ENCODE peak calls at places on chromosome 12, in four cellular contexts. One of them, this sample, is unnamed.

GRCh38 chr12:67649165-67650126 is 901 bp downstream of the DYRK2 start:
- DNase-seq in BE2C: peak
- DNase-seq in midbrain: no peak
- DNase-seq in kidney tubule cell: no peak
- DNase-seq in this sample: peak

GRCh38 chr12:79932393-79932792 is 2.5 kb downstream of the PPP1R12A start:
- DNase-seq in BE2C: no peak
- DNase-seq in kidney tubule cell: no peak
- DNase-seq in midbrain: no peak
- DNase-seq in this sample: no peak

GRCh38 chr12:79255326-79255725 is 390.8 kb downstream of the SYT1 start:
- DNase-seq in BE2C: no peak
- DNase-seq in kidney tubule cell: no peak
- DNase-seq in midbrain: no peak
- DNase-seq in this sample: no peak

GRCh38 chr12:32502693-32503510 is 103.5 kb downstream of the FGD4 start:
- DNase-seq in BE2C: no peak
- DNase-seq in midbrain: peak
- DNase-seq in kidney tubule cell: no peak
- DNase-seq in this sample: peak

GRCh38 chr12:109715310-109716091 is 1.9 kb downstream of the FAM222A start:
- DNase-seq in kidney tubule cell: no peak
- DNase-seq in BE2C: peak
- DNase-seq in midbrain: peak
- DNase-seq in this sample: peak

GRCh38 chr12:76633415-76633814 is 73.8 kb upstream of the OSBPL8 start:
- DNase-seq in BE2C: no peak
- DNase-seq in kidney tubule cell: no peak
- DNase-seq in midbrain: no peak
- DNase-seq in this sample: no peak

GRCh38 chr12:26471560-26471959 is 276.2 kb downstream of the SSPN start:
- DNase-seq in kidney tubule cell: no peak
- DNase-seq in BE2C: no peak
- DNase-seq in midbrain: peak
- DNase-seq in this sample: peak

GRCh38 chr12:108814462-108815211 is 42.7 kb downstream of the SSH1 start:
- DNase-seq in BE2C: no peak
- DNase-seq in kidney tubule cell: no peak
- DNase-seq in midbrain: no peak
- DNase-seq in this sample: no peak

GRCh38 chr12:62537544-62537943 is 70.9 kb downstream of the MON2 start:
- DNase-seq in BE2C: no peak
- DNase-seq in midbrain: no peak
- DNase-seq in kidney tubule cell: peak
- DNase-seq in this sample: no peak

GRCh38 chr12:27896419-27896990 is 76.0 kb downstream of the PTHLH start:
- DNase-seq in BE2C: no peak
- DNase-seq in kidney tubule cell: no peak
- DNase-seq in midbrain: no peak
- DNase-seq in this sample: no peak

GRCh38 chr12:77893918-77894317 is 63.2 kb downstream of the NAV3 start:
- DNase-seq in midbrain: no peak
- DNase-seq in BE2C: no peak
- DNase-seq in kidney tubule cell: peak
- DNase-seq in this sample: peak

GRCh38 chr12:10540776-10541205 is 35.1 kb downstream of the EIF2S3B start:
- DNase-seq in midbrain: no peak
- DNase-seq in kidney tubule cell: peak
- DNase-seq in BE2C: no peak
- DNase-seq in this sample: no peak

GRCh38 chr12:2836004-2836403 is 1.2 kb upstream of the NRIP2 start:
- DNase-seq in BE2C: no peak
- DNase-seq in kidney tubule cell: no peak
- DNase-seq in midbrain: no peak
- DNase-seq in this sample: no peak

GRCh38 chr12:52648012-52648550 is 3.9 kb downstream of the KRT2 start:
- DNase-seq in midbrain: no peak
- DNase-seq in kidney tubule cell: no peak
- DNase-seq in BE2C: no peak
- DNase-seq in this sample: no peak

GRCh38 chr12:54657048-54657696 is 9.0 kb upstream of the DCD start:
- DNase-seq in midbrain: no peak
- DNase-seq in BE2C: no peak
- DNase-seq in kidney tubule cell: peak
- DNase-seq in this sample: no peak

GRCh38 chr12:75814856-75815754 is 216.5 kb downstream of the PHLDA1 start:
- DNase-seq in midbrain: no peak
- DNase-seq in kidney tubule cell: peak
- DNase-seq in BE2C: peak
- DNase-seq in this sample: no peak

GRCh38 chr12:113292091-113292490 is 42.8 kb downstream of the SLC8B1 start:
- DNase-seq in BE2C: no peak
- DNase-seq in kidney tubule cell: no peak
- DNase-seq in midbrain: no peak
- DNase-seq in this sample: no peak

GRCh38 chr12:56947633-56948535 is 9.5 kb downstream of the RDH16 start:
- DNase-seq in midbrain: no peak
- DNase-seq in BE2C: no peak
- DNase-seq in kidney tubule cell: no peak
- DNase-seq in this sample: no peak

GRCh38 chr12:86777335-86777734 is 521.1 kb upstream of the MGAT4C start:
- DNase-seq in midbrain: no peak
- DNase-seq in BE2C: no peak
- DNase-seq in kidney tubule cell: no peak
- DNase-seq in this sample: no peak

GRCh38 chr12:107679346-107679745 is 6.3 kb upstream of the PWP1 start:
- DNase-seq in BE2C: no peak
- DNase-seq in kidney tubule cell: no peak
- DNase-seq in midbrain: no peak
- DNase-seq in this sample: no peak

GRCh38 chr12:105502426-105502930 is 172.0 kb downstream of the C12orf75 start:
- DNase-seq in midbrain: no peak
- DNase-seq in kidney tubule cell: no peak
- DNase-seq in BE2C: no peak
- DNase-seq in this sample: no peak

GRCh38 chr12:105445261-105446015 is 114.9 kb downstream of the C12orf75 start:
- DNase-seq in kidney tubule cell: peak
- DNase-seq in midbrain: no peak
- DNase-seq in BE2C: no peak
- DNase-seq in this sample: no peak

GRCh38 chr12:75964150-75964549 is 67.4 kb downstream of the PHLDA1 start:
- DNase-seq in midbrain: no peak
- DNase-seq in kidney tubule cell: peak
- DNase-seq in BE2C: no peak
- DNase-seq in this sample: no peak

GRCh38 chr12:12560587-12561304 is 1.9 kb downstream of the DUSP16 start:
- DNase-seq in kidney tubule cell: peak
- DNase-seq in BE2C: no peak
- DNase-seq in midbrain: peak
- DNase-seq in this sample: peak

GRCh38 chr12:97404549-97404948 is 58.1 kb upstream of the RMST start:
- DNase-seq in midbrain: peak
- DNase-seq in BE2C: peak
- DNase-seq in kidney tubule cell: peak
- DNase-seq in this sample: peak

GRCh38 chr12:126337556-126337955 is 1272.3 kb downstream of the AACS start:
- DNase-seq in BE2C: no peak
- DNase-seq in kidney tubule cell: peak
- DNase-seq in midbrain: no peak
- DNase-seq in this sample: no peak

GRCh38 chr12:14473707-14474287 is 93.9 kb downstream of the PLBD1 start:
- DNase-seq in midbrain: no peak
- DNase-seq in BE2C: no peak
- DNase-seq in kidney tubule cell: peak
- DNase-seq in this sample: no peak

This sample was measured in G401.